ENCODE peak calls at places on chromosomes 16 and 17, in four cellular contexts. K, R, G and C are unnamed samples.

GRCh38 chr16:69514366-69514765 is 51.4 kb upstream of the NFAT5 start:
- DNase-seq in R (no peak), G (no peak), K (no peak), C (no peak)

GRCh38 chr17:36602030-36602737 is 801 bp downstream of the MRM1 start:
- DNase-seq in K (no peak), R (peak; percentile 17), G (no peak), C (peak; percentile 51)

GRCh38 chr16:63592852-63593251 is 1529.0 kb downstream of the CDH11 start:
- DNase-seq in G (no peak), K (no peak), R (no peak), C (no peak)

GRCh38 chr16:65106792-65107191 is 15.1 kb downstream of the CDH11 start:
- DNase-seq in G (no peak), K (no peak), R (no peak), C (no peak)

GRCh38 chr16:52068447-52069074 is 478.4 kb downstream of the TOX3 start:
- DNase-seq in R (peak; percentile 51), G (no peak), K (no peak), C (no peak)

GRCh38 chr17:66268247-66268927 is 34.0 kb upstream of the PRKCA start:
- DNase-seq in R (no peak), G (no peak), K (no peak), C (no peak)

GRCh38 chr17:78143214-78144145 is 2.7 kb upstream of the C17orf99 start:
- DNase-seq in G (no peak), R (no peak), K (no peak), C (no peak)

GRCh38 chr16:60553316-60553801 is 1482.9 kb downstream of the CDH8 start:
- DNase-seq in R (no peak), K (no peak), G (no peak), C (no peak)

GRCh38 chr16:78695371-78695770 is 595.9 kb downstream of the WWOX start:
- DNase-seq in R (no peak), K (no peak), G (no peak), C (no peak)

GRCh38 chr16:3690991-3691720 is 26.2 kb downstream of the TRAP1 start:
- DNase-seq in K (no peak), G (peak; percentile 70), R (no peak), C (no peak)

GRCh38 chr17:72366626-72367025 is 245.8 kb downstream of the SOX9 start:
- DNase-seq in G (peak; percentile 9), K (no peak), R (no peak), C (no peak)

GRCh38 chr17:73532441-73532901 is 111.8 kb downstream of the SDK2 start:
- DNase-seq in G (no peak), R (peak; percentile 26), K (no peak), C (no peak)

GRCh38 chr16:4702466-4702808 is 9.1 kb downstream of the NUDT16L1 start:
- DNase-seq in R (no peak), K (no peak), G (no peak), C (no peak)

GRCh38 chr16:81440888-81441663 is 3.5 kb upstream of the CMIP start:
- DNase-seq in G (no peak), K (no peak), R (no peak), C (no peak)

GRCh38 chr17:39229274-39229913 is 3.6 kb upstream of the STAC2 start:
- DNase-seq in R (no peak), K (no peak), G (no peak), C (no peak)

GRCh38 chr16:66936462-66936861 is 1.1 kb downstream of the CES2 start:
- DNase-seq in G (no peak), R (no peak), K (no peak), C (no peak)

GRCh38 chr17:18315498-18316360 is 636 bp downstream of the SMCR8 start:
- DNase-seq in R (no peak), G (peak; percentile 57), K (no peak), C (no peak)

GRCh38 chr16:71930993-71931392 is 35.7 kb downstream of the IST1 start:
- DNase-seq in G (no peak), K (no peak), R (no peak), C (no peak)

GRCh38 chr16:4298761-4299522 is 16.9 kb upstream of the GLIS2 start:
- DNase-seq in R (peak; percentile 75), G (peak; percentile 94), K (no peak), C (peak; percentile 71)

GRCh38 chr17:7330099-7331015 is 1.2 kb upstream of the NEURL4 start:
- DNase-seq in K (no peak), G (peak; percentile 92), R (peak; percentile 86), C (peak; percentile 69)

GRCh38 chr16:49484454-49484853 is 110.8 kb downstream of the C16orf78 start:
- DNase-seq in R (peak; percentile 75), K (peak; percentile 43), G (peak; percentile 88), C (peak; percentile 54)

GRCh38 chr16:17296412-17296811 is 174.3 kb downstream of the XYLT1 start:
- DNase-seq in R (peak; percentile 11), G (no peak), K (no peak), C (peak; percentile 42)

GRCh38 chr16:47944589-47944988 is 211.2 kb downstream of the ABCC12 start:
- DNase-seq in G (no peak), R (no peak), K (no peak), C (no peak)

GRCh38 chr16:54194008-54194731 is 92.4 kb downstream of the IRX3 start:
- DNase-seq in K (peak; percentile 11), R (peak; percentile 64), G (peak; percentile 85), C (peak; percentile 85)

DNA sequence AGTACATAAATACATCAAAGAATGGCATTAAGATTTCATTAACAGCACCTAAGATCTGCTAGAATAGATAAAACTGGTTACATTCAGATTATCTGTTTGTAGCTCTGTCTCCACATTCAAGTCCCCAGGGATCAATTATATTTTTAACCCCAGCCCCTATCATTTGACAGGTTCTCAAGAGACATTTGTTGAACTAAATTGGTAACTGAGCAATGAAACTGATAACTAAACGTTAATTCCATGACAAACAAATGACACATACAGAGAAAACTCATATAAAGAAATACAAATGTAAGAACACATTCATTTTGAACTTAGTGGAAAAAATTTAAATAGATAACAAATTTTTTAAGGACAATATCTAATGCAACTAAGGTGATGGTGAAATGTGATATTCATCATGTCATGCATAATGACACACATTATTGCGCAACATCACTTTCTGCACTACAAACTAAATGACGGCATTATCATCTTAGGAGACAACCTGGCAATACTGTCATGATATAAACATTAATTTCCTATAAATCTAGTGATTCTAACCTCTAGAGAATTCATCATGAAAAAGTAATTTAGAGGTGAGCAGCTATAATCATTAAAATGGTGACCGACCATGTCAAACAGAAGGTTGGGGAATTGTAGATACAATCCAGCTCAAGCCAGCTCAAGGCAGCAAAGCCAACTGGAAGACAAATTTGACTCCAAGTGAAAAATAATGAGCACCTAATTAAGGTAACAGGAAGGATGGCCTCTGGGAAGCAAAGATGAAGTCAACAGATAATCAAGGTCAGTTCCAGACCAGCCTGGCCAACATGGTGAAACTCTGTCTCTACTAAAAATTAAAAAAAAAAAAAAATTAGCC is 9.5 kb downstream of the ARHGAP17 start:
- DNase-seq in K (no peak), G (no peak), R (no peak), C (no peak)
- H3K4me1 ChIP-seq in K (peaks cover 31% of the 10 kb centered on the region), G (peaks cover 3% of the 10 kb centered on the region), R (peaks cover 5% of the 10 kb centered on the region), C (no peaks in the 10 kb centered on the region)

GRCh38 chr16:70526403-70526802 is 2.8 kb downstream of the SF3B3 start:
- DNase-seq in G (no peak), R (no peak), K (no peak), C (no peak)

GRCh38 chr16:70534949-70535348 is 11.3 kb downstream of the SF3B3 start:
- DNase-seq in G (no peak), R (no peak), K (no peak), C (no peak)

GRCh38 chr16:70523621-70524405 is at the start of gene SF3B3:
- DNase-seq in G (peak; percentile 87), R (peak; percentile 74), K (no peak), C (peak; percentile 67)

GRCh38 chr16:70527315-70527996 is 3.8 kb downstream of the SF3B3 start:
- DNase-seq in K (no peak), G (no peak), R (no peak), C (no peak)

GRCh38 chr16:70529051-70529777 is 5.6 kb downstream of the SF3B3 start:
- DNase-seq in R (no peak), G (no peak), K (no peak), C (no peak)
- H3K4me1 ChIP-seq in R (peaks cover 16% of the 10 kb centered on the region), G (no peaks in the 10 kb centered on the region), K (peaks cover 8% of the 10 kb centered on the region), C (peaks cover 4% of the 10 kb centered on the region)

GRCh38 chr17:57363998-57364645 is 107.8 kb downstream of the MSI2 start:
- DNase-seq in R (no peak), G (no peak), K (no peak), C (no peak)

GRCh38 chr17:57365420-57365819 is 109.1 kb downstream of the MSI2 start:
- DNase-seq in K (no peak), R (no peak), G (no peak), C (no peak)

GRCh38 chr17:57366177-57366557 is 109.8 kb downstream of the MSI2 start:
- DNase-seq in G (no peak), R (no peak), K (no peak), C (no peak)

GRCh38 chr17:57368637-57369336 is 112.5 kb downstream of the MSI2 start:
- DNase-seq in K (no peak), G (no peak), R (no peak), C (no peak)

DNA sequence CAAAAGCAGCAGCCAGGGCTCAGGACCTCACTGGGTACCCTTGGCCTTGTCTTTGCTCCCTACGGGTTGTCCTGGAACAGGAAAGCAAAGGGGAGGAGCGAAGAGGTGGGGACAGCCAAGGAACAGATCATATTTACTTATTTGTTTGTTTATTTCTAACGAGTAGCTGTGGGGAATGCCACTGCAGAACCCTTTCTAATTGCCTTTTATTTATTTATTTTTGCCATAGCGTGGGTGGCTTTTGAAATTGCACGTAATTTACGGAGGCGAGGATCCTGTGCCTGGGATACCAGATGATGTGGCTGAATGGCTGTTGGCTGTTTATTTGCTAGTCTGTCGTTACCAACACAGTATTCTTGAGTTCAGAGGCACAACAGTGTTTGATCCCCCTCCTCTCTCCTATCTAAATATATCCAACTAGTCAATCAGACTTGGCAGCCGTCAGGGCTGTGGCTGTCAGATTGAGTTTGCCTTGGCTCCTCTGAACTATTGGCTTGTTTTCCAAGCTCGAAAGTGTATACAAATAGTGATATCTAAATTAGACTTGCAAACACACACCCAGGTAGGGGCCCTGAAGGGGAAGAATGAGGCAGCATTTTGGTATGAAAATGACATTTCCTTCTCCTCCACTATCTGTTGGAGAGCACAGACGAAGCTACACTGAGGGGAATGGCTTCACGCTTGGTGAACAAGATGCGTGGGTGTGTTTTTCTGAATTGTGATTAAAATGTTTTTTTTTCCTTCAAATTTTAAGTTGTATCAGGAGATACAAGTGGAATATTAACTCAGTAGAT is 110.4 kb downstream of the MSI2 start:
- DNase-seq in G (no peak), K (no peak), R (no peak), C (no peak)
- H3K4me1 ChIP-seq in G (no peaks in the 10 kb centered on the region), K (peaks cover 20% of the 10 kb centered on the region), R (peaks cover 31% of the 10 kb centered on the region), C (no peaks in the 10 kb centered on the region)

GRCh38 chr17:61770752-61771533 is 92.4 kb downstream of the BRIP1 start:
- DNase-seq in R (no peak), K (no peak), G (no peak), C (no peak)

GRCh38 chr17:61768405-61768804 is 94.9 kb downstream of the BRIP1 start:
- DNase-seq in G (no peak), R (no peak), K (no peak), C (no peak)

GRCh38 chr17:61764846-61765245 is 98.5 kb downstream of the BRIP1 start:
- DNase-seq in R (no peak), G (no peak), K (no peak), C (no peak)

GRCh38 chr17:61770043-61770442 is 93.3 kb downstream of the BRIP1 start:
- DNase-seq in G (no peak), K (no peak), R (no peak), C (no peak)

DNA sequence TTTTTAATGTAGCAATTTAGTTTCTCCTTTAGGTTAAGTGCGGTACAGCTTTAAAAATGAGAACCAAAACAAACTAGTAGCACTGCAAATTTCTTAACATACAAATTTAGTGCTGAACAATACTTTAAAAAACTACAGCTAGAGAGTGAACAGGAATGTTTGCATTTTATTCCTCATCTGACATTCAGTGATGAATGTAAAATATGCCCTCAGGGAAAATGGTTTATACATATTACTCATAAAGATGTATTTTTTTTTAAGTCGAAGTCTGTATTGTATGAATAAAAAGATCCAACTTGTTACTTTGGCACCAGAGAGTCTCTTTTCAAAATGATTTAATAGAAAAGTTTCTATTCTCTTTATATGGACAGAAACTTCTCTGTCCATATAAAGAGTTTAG is 96.8 kb downstream of the BRIP1 start:
- DNase-seq in K (no peak), G (no peak), R (no peak), C (no peak)
- H3K4me1 ChIP-seq in K (no peaks in the 10 kb centered on the region), G (no peaks in the 10 kb centered on the region), R (no peaks in the 10 kb centered on the region), C (no peaks in the 10 kb centered on the region)